ENCODE peak calls at places on chromosomes 13 and 19, in six cellular contexts. Z is activated CD4-positive, alpha-beta T cell treated with anti-CD3 and anti-CD28 coated beads, Interleukin-2, amount 50 U/mL, for 48 hours; L is stimulated activated naive CD8-positive, alpha-beta T cell treated with anti-CD3 and anti-CD28 coated beads, Interleukin-15, amount 100 ng/mL, for 72 hours; E is fibroblast of gingiva; C is sigmoid colon; P is stimulated activated CD8-positive, alpha-beta memory T cell treated with anti-CD3 and anti-CD28 coated beads, Interleukin-15, amount 100 ng/mL, for 24 hours. J is an unnamed sample.
A peak's percentile ranks its signal among the peaks of the same experiment; 100 is the strongest.

GRCh38 chr19:31385744-31386143 is 36.5 kb upstream of the TSHZ3 start:
- DNase-seq in Z (no peak), L (no peak), E (no peak), C (no peak), P (no peak), J (no peak)

GRCh38 chr19:51742736-51743288 is 8.9 kb downstream of the FPR1 start:
- DNase-seq in Z (no peak), L (no peak), E (peak; percentile 51), C (no peak), P (no peak), J (peak; percentile 36)

GRCh38 chr13:26449063-26449848 is 108.2 kb upstream of the WASF3 start:
- DNase-seq in Z (no peak), L (no peak), E (no peak), C (no peak), P (no peak), J (no peak)

GRCh38 chr13:30711375-30711774 is 24.0 kb upstream of the ALOX5AP start:
- DNase-seq in Z (no peak), L (no peak), E (peak; percentile 21), C (no peak), P (no peak), J (peak; percentile 16)

GRCh38 chr19:38442736-38443135 is 9.2 kb downstream of the RYR1 start:
- DNase-seq in Z (no peak), L (no peak), E (no peak), C (no peak), P (no peak), J (no peak)

GRCh38 chr19:8459520-8460260 is 14.9 kb downstream of the HNRNPM start:
- DNase-seq in Z (no peak), L (no peak), E (peak; percentile 51), C (no peak), P (no peak), J (peak; percentile 20)

GRCh38 chr19:22919946-22920345 is 83.0 kb downstream of the ZNF728 start:
- DNase-seq in Z (no peak), L (no peak), E (no peak), C (no peak), P (no peak), J (no peak)

GRCh38 chr13:100382787-100383186 is 205.8 kb downstream of the GGACT start:
- DNase-seq in Z (no peak), L (no peak), E (no peak), C (no peak), P (no peak), J (no peak)

GRCh38 chr19:45470147-45471081 is 2.6 kb downstream of the FOSB start:
- DNase-seq in Z (peak; percentile 32), L (no peak), E (peak; percentile 79), C (no peak), P (no peak), J (no peak)

J was measured in fibroblast of the conjunctiva.